ENCODE peak calls at places on chromosomes 7 and 10, in four cellular contexts. V, I, P and C are unnamed samples.

GRCh38 chr7:1505731-1506550 is 1.8 kb upstream of the INTS1 start:
- DNase-seq in P (no peak), I (no peak), V (no peak), C (no peak)

GRCh38 chr7:467393-467828 is 52.2 kb downstream of the PDGFA start:
- DNase-seq in V (no peak), P (no peak), I (no peak), C (no peak)

GRCh38 chr10:17200885-17201164 is 647 bp downstream of the TRDMT1 start:
- DNase-seq in V (peak), I (no peak), P (no peak), C (no peak)

GRCh38 chr7:93092757-93093370 is 24.9 kb downstream of the SAMD9 start:
- DNase-seq in P (no peak), V (peak), I (no peak), C (no peak)

GRCh38 chr10:13851906-13852305 is 265.1 kb downstream of the PRPF18 start:
- DNase-seq in P (no peak), I (no peak), V (no peak), C (no peak)

GRCh38 chr7:14020339-14020900 is 31.0 kb upstream of the ETV1 start:
- DNase-seq in V (peak), I (no peak), P (no peak), C (no peak)

GRCh38 chr10:85635650-85636049 is 730.9 kb downstream of the GRID1 start:
- DNase-seq in I (no peak), V (no peak), P (no peak), C (no peak)

GRCh38 chr10:124177180-124177518 is 83.8 kb upstream of the CHST15 start:
- DNase-seq in P (no peak), I (no peak), V (no peak), C (no peak)

GRCh38 chr10:120749032-120749431 is 102.1 kb upstream of the WDR11 start:
- DNase-seq in I (no peak), V (no peak), P (no peak), C (no peak)

GRCh38 chr10:61974611-61975010 is 73.1 kb downstream of the ARID5B start:
- DNase-seq in P (no peak), I (no peak), V (peak), C (no peak)

GRCh38 chr10:125559210-125559609 is 123.8 kb downstream of the TEX36 start:
- DNase-seq in I (no peak), V (no peak), P (no peak), C (no peak)

GRCh38 chr10:20002657-20003056 is 186.4 kb downstream of the PLXDC2 start:
- DNase-seq in I (no peak), V (no peak), P (no peak), C (no peak)

GRCh38 chr7:152583006-152583405 is 92.9 kb downstream of the XRCC2 start:
- DNase-seq in I (no peak), P (no peak), V (no peak), C (no peak)

GRCh38 chr7:102287465-102288146 is 938 bp downstream of the SH2B2 start:
- DNase-seq in I (no peak), P (no peak), V (no peak), C (peak)

GRCh38 chr7:26910221-26910620 is 45.8 kb upstream of the SKAP2 start:
- DNase-seq in V (peak), I (no peak), P (peak), C (peak)

GRCh38 chr7:85924062-85924461 is 719.6 kb upstream of the GRM3 start:
- DNase-seq in P (no peak), I (no peak), V (no peak), C (no peak)

GRCh38 chr7:156000601-156001396 is 188.5 kb upstream of the SHH start:
- DNase-seq in V (no peak), I (no peak), P (no peak), C (peak)

GRCh38 chr7:64407148-64407547 is 93.4 kb downstream of the ZNF736 start:
- DNase-seq in I (no peak), P (no peak), V (no peak), C (no peak)

GRCh38 chr7:78864339-78864738 is 589.1 kb downstream of the MAGI2 start:
- DNase-seq in V (no peak), I (no peak), P (no peak), C (no peak)

GRCh38 chr7:154503962-154504550 is 451.9 kb downstream of the DPP6 start:
- DNase-seq in I (peak), P (no peak), V (peak), C (no peak)

GRCh38 chr10:34319197-34319846 is 495.8 kb downstream of the PARD3 start:
- DNase-seq in P (no peak), I (no peak), V (peak), C (no peak)

GRCh38 chr7:78970440-78970916 is 483.0 kb downstream of the MAGI2 start:
- DNase-seq in P (no peak), I (peak), V (peak), C (no peak)

GRCh38 chr7:101519324-101520017 is 109.6 kb downstream of the MYL10 start:
- DNase-seq in P (no peak), I (no peak), V (peak), C (no peak)

GRCh38 chr10:14751576-14752330 is 22.9 kb downstream of the FAM107B start:
- DNase-seq in V (peak), I (no peak), P (no peak), C (no peak)

GRCh38 chr10:107481881-107482280 is 317.4 kb upstream of the SORCS1 start:
- DNase-seq in V (no peak), I (no peak), P (no peak), C (no peak)

GRCh38 chr10:13684252-13684791 is 97.6 kb downstream of the PRPF18 start:
- DNase-seq in I (no peak), P (no peak), V (peak), C (no peak)

GRCh38 chr7:158282461-158283001 is 305.1 kb downstream of the PTPRN2 start:
- DNase-seq in I (no peak), V (no peak), P (no peak), C (peak)

GRCh38 chr10:132609211-132609610 is 71.6 kb downstream of the INPP5A start:
- DNase-seq in I (no peak), P (no peak), V (no peak), C (no peak)

DNA sequence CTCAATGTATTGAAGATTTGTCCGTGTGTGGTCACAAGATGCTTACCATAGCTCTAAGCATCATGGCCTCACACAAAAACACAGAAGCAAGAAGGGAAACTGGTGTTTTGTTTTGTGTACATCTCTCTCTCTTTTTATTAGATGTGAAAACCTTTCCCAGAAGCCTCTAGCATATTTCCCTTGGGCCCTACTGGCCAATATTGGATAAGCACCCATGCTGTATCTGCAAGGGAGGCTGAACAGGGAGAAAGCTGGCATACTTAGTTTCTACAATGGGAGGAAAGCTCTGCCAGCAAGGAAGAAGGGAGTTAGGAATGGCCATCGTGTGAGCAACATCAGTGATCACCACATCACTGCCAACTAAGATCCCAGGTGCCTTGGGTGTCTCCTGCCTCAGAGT is 9.6 kb upstream of the NAMPT start:
- DNase-seq in V (no peak), P (no peak), I (no peak), C (no peak)
- H2AFZ ChIP-seq in V (no peak), P (no peak), I (no peak), C (no peak)

DNA sequence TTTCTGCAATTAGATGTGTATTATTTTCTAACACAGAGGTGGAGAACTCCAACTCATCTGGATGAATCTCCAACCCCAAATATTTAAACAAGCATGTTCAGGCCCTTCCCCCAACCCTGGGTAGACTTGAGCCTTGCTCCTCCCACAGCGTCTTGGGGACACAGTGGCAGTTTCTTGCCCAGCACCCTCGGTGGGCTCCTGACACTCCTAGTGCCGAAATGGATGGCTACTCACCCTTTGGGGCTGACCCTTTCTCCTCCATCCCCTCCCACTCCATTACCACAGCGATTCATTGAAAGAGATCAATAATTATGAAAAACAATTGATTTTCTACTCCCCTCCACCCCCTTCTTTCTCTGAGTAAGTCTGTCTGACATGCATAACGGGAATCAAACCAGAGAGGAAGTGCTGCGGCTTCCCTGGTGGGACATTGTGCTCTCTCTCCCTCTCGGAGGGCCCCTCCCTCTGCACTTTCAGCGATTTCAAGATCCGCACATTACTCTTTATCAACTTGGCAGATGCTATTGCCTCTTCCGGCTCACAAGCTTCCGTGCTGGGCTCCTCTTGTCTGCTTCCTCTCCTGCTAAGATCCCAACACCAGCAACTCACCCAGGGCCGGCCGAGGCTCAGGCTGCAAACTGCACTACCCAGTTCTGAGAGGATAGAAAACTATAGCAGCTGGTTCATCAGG is 78.9 kb upstream of the PLXNA4 start:
- DNase-seq in P (no peak), V (no peak), I (no peak), C (peak)
- H4K91ac ChIP-seq in P (no peak), V (no peak), I (no peak), C (no peak)

GRCh38 chr7:73342645-73343044 is 14.7 kb downstream of the FKBP6 start:
- DNase-seq in V (peak), I (peak), P (no peak), C (peak)
- H2BK15ac ChIP-seq in V (no peak), I (peak), P (peak), C (no peak)

GRCh38 chr10:59360605-59361515 is 1.5 kb downstream of the FAM13C start:
- DNase-seq in I (no peak), V (no peak), P (no peak), C (no peak)
- H2AFZ ChIP-seq in I (no peak), V (peak), P (no peak), C (no peak)

GRCh38 chr10:121926669-121927360 is 1.0 kb downstream of the ATE1 start:
- DNase-seq in V (no peak), I (peak), P (no peak), C (no peak)

GRCh38 chr10:121927361-121927840 is 430 bp downstream of the ATE1 start:
- DNase-seq in I (no peak), P (no peak), V (peak), C (peak)

GRCh38 chr10:121930729-121931085 is 2.9 kb upstream of the ATE1 start:
- DNase-seq in P (no peak), V (no peak), I (no peak), C (no peak)

GRCh38 chr10:121927841-121928527 is at the start of gene ATE1:
- DNase-seq in I (peak), V (peak), P (peak), C (peak)

DNA sequence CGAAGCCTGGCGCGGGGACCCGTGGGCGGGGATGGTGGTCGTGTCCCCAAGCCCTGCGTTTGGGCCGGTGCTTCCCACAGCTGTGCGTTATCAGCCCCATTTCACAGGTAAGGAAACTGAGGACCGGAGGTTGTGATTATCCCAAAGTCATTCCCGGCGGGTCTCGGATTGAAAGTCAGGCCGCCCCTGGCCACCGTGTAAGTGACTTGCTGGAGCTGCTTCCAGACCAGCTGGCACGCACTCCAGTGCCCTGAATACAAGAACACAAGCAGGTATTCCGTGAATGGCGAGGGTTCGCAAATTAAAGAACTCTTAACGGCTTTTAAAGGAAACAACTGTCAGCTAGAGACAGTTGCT is 675 bp upstream of the ATE1 start:
- DNase-seq in V (peak), P (no peak), I (no peak), C (no peak)
- H4K91ac ChIP-seq in V (peak), P (no peak), I (peak), C (no peak)

GRCh38 chr7:116572036-116572435 is 47.2 kb downstream of the CAV1 start:
- DNase-seq in V (no peak), P (no peak), I (no peak), C (no peak)

GRCh38 chr7:116575853-116576252 is 51.0 kb downstream of the CAV1 start:
- DNase-seq in V (no peak), P (no peak), I (no peak), C (no peak)

GRCh38 chr7:116576350-116577319 is 51.8 kb downstream of the CAV1 start:
- DNase-seq in V (peak), P (no peak), I (no peak), C (no peak)

GRCh38 chr7:116573541-116573940 is 48.7 kb downstream of the CAV1 start:
- DNase-seq in P (no peak), I (no peak), V (no peak), C (no peak)

DNA sequence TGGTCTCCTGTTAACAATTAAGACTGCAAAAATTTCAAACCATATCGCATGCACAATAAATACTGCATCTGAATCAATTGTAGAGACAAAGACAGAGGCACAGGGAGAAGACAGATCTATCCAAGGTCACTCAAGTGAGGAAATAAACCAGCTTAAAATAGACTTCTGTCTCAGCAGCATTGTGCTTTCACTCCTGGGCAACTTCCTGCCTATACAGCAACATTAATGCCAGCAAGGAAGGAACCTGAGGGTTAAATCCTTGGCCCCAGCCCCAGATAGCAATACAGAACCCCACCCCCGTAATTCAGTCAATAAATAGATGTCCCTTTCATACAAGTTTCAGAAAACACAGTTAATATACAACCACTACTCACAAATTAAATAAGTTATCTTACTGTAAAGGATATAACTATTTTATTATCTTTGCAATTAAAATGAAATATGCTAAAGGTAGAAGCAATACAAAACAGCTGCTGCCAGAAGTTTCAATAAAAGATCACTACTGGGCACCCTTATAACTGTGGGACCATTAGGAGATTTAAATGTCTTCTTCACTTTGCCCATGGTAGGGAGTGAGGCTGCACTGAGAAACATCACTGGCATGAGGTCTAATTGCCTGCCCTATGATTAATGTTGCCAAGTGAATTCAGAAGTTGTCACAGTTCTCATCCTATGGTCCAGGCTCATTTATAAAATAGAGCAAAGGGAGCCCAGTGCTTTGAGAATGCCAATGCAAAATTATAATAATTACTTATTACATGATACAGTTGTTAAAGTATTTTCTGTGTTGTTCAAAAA is 49.4 kb downstream of the CAV1 start:
- DNase-seq in V (no peak), I (no peak), P (no peak), C (no peak)
- H2BK15ac ChIP-seq in V (peak), I (no peak), P (no peak), C (no peak)